ENCODE peak calls at places on chromosomes 6 and 20, in five cellular contexts. W is brain microvascular endothelial cell; Z is upper lobe of right lung; J is CD4-positive, alpha-beta T cell; H is GM06990. T is an unnamed sample.

GRCh38 chr6:123316733-123317323 is 319.9 kb downstream of the TRDN start:
- DNase-seq in J (no peak), H (peak), Z (no peak), W (no peak), T (no peak)

GRCh38 chr6:145347256-145347655 is 388.1 kb downstream of the EPM2A start:
- DNase-seq in W (no peak), J (no peak), Z (no peak), H (no peak), T (no peak)

GRCh38 chr6:44004625-44005506 is 122.4 kb downstream of the MRPL14 start:
- DNase-seq in W (no peak), Z (peak), J (no peak), H (no peak), T (no peak)

GRCh38 chr20:9686001-9686400 is 152.9 kb downstream of the PAK5 start:
- DNase-seq in J (no peak), H (no peak), Z (no peak), W (no peak), T (no peak)

GRCh38 chr6:308307-308706 is 16.0 kb downstream of the DUSP22 start:
- DNase-seq in Z (peak), H (no peak), J (no peak), W (no peak), T (no peak)

GRCh38 chr6:155402656-155403304 is 52.9 kb downstream of the NOX3 start:
- DNase-seq in J (no peak), H (no peak), Z (no peak), W (no peak), T (no peak)

GRCh38 chr6:11766589-11767450 is 11.8 kb downstream of the ADTRP start:
- DNase-seq in Z (no peak), W (peak), J (no peak), H (no peak), T (no peak)

GRCh38 chr20:49603209-49603627 is 35.3 kb upstream of the PTGIS start:
- DNase-seq in Z (no peak), H (no peak), W (peak), J (no peak), T (no peak)

GRCh38 chr20:5448449-5449118 is 131.8 kb upstream of the PROKR2 start:
- DNase-seq in H (no peak), J (peak), Z (no peak), W (peak), T (peak)

GRCh38 chr20:50580016-50580747 is 70.0 kb downstream of the PTPN1 start:
- DNase-seq in Z (no peak), J (peak), W (no peak), H (no peak), T (peak)

GRCh38 chr6:37331047-37331446 is 22.7 kb upstream of the RNF8 start:
- DNase-seq in W (no peak), J (no peak), H (no peak), Z (no peak), T (no peak)

GRCh38 chr6:44100088-44100550 is 27.1 kb downstream of the MRPL14 start:
- DNase-seq in H (no peak), Z (no peak), J (no peak), W (peak), T (peak)

GRCh38 chr6:24524801-24525200 is 30.0 kb downstream of the ALDH5A1 start:
- DNase-seq in Z (no peak), W (peak), H (no peak), J (no peak), T (no peak)

GRCh38 chr6:169370054-169370453 is 116.4 kb upstream of the THBS2 start:
- DNase-seq in H (no peak), W (no peak), Z (peak), J (no peak), T (no peak)

GRCh38 chr20:23536601-23537000 is 31.7 kb downstream of the CST9L start:
- DNase-seq in H (no peak), Z (no peak), J (no peak), W (no peak), T (no peak)

GRCh38 chr6:30000156-30000791 is 57.9 kb downstream of the HLA-A start:
- DNase-seq in J (no peak), H (no peak), W (no peak), Z (no peak), T (no peak)

GRCh38 chr20:34570859-34571306 is 12.4 kb downstream of the MAP1LC3A start:
- DNase-seq in H (no peak), Z (no peak), J (no peak), W (peak), T (no peak)

GRCh38 chr20:38890497-38890818 is 35.8 kb upstream of the FAM83D start:
- DNase-seq in W (no peak), H (no peak), Z (no peak), J (no peak), T (no peak)

GRCh38 chr6:42428326-42429041 is 23.2 kb downstream of the TRERF1 start:
- DNase-seq in J (no peak), W (no peak), H (peak), Z (no peak), T (no peak)

GRCh38 chr6:115067690-115068447 is 725.0 kb upstream of the HS3ST5 start:
- DNase-seq in H (no peak), Z (no peak), J (no peak), W (no peak), T (no peak)

GRCh38 chr6:42361036-42361435 is 90.7 kb downstream of the TRERF1 start:
- DNase-seq in Z (no peak), H (no peak), W (no peak), J (no peak), T (no peak)

GRCh38 chr6:134398453-134398852 is 80.5 kb upstream of the SGK1 start:
- DNase-seq in H (no peak), J (no peak), Z (no peak), W (no peak), T (no peak)

GRCh38 chr6:72461144-72461543 is 160.7 kb upstream of the KCNQ5 start:
- DNase-seq in H (no peak), Z (no peak), W (peak), J (no peak), T (no peak)

GRCh38 chr6:169825558-169826225 is 74.3 kb downstream of the ERMARD start:
- DNase-seq in Z (peak), J (no peak), W (no peak), H (no peak), T (no peak)

GRCh38 chr6:32153252-32153834 is 598 bp upstream of the PPT2 start:
- DNase-seq in W (peak), Z (peak), H (no peak), J (no peak), T (peak)
- TF ChIP-seq CTCF in W (peak), Z (peak), H (no peak), J (no peak), T (peak)

GRCh38 chr6:125512621-125513020 is 210.9 kb upstream of the HDDC2 start:
- DNase-seq in J (no peak), Z (no peak), H (no peak), W (no peak), T (no peak)
- TF ChIP-seq CTCF in J (no peak), Z (peak), H (peak), W (peak), T (peak)

GRCh38 chr20:62500237-62500864 is 24.6 kb upstream of the GATA5 start:
- DNase-seq in Z (peak), W (peak), H (peak), J (peak), T (peak)
- TF ChIP-seq CTCF in Z (peak), W (peak), H (peak), J (peak), T (peak)

GRCh38 chr6:162887981-162888689 is 160.4 kb downstream of the PACRG start:
- DNase-seq in H (no peak), J (no peak), Z (no peak), W (no peak), T (no peak)
- TF ChIP-seq CTCF in H (no peak), J (no peak), Z (no peak), W (no peak), T (no peak)

GRCh38 chr6:149043476-149044130 is 273.9 kb upstream of the TAB2 start:
- DNase-seq in J (no peak), W (peak), Z (no peak), H (no peak), T (peak)
- TF ChIP-seq CTCF in J (no peak), W (peak), Z (peak), H (peak), T (peak)

T was measured in neural crest cell.